ENCODE peak calls at places on chromosomes 2 and 18, in ten cellular contexts. O is transverse colon, N is HCT116, H is breast epithelium, F is Peyer's patch, I is A549, P is tibial nerve, X is suprapubic skin, L is HepG2, M is sigmoid colon. G is an unnamed sample.

GRCh38 chr2:235699576-235699975 is 205.7 kb downstream of the AGAP1 start:
- DNase-seq in H (no peak), N (no peak), I (no peak), M (peak; percentile 13), F (no peak), P (no peak), L (no peak), O (no peak), X (no peak), G (no peak)

GRCh38 chr2:110732422-110733413 is at the start of gene ACOXL:
- DNase-seq in I (no peak), M (no peak), X (no peak), P (no peak), L (no peak), O (peak; percentile 73), F (no peak), H (no peak), N (peak; percentile 40), G (peak; percentile 84)

GRCh38 chr2:171807831-171808393 is 86.1 kb downstream of the SLC25A12 start:
- DNase-seq in M (no peak), F (no peak), H (no peak), N (no peak), X (no peak), L (peak; percentile 91), I (no peak), O (no peak), P (peak; percentile 15), G (no peak)

GRCh38 chr2:60934153-60934722 is 52.9 kb downstream of the REL start:
- DNase-seq in P (peak; percentile 16), N (no peak), X (no peak), O (no peak), I (no peak), M (no peak), L (no peak), H (no peak), F (no peak), G (no peak)

GRCh38 chr2:200713704-200714064 is 98.0 kb upstream of the BZW1 start:
- DNase-seq in I (no peak), X (no peak), L (no peak), H (no peak), F (no peak), P (no peak), O (no peak), M (no peak), N (no peak), G (no peak)

GRCh38 chr2:1502891-1503304 is 89.6 kb downstream of the TPO start:
- DNase-seq in N (no peak), L (no peak), M (peak; percentile 50), P (no peak), H (no peak), X (peak; percentile 69), F (no peak), O (no peak), I (no peak), G (peak; percentile 67)

GRCh38 chr2:156327835-156328401 is 4.6 kb downstream of the NR4A2 start:
- DNase-seq in L (no peak), N (no peak), F (no peak), O (no peak), H (no peak), X (no peak), M (no peak), I (no peak), P (no peak), G (no peak)

GRCh38 chr18:22385718-22386117 is 32.0 kb downstream of the CTAGE1 start:
- DNase-seq in P (no peak), M (no peak), X (no peak), N (no peak), O (no peak), F (no peak), I (no peak), L (no peak), H (no peak), G (no peak)

GRCh38 chr2:136086253-136087016 is 31.5 kb downstream of the CXCR4 start:
- DNase-seq in H (no peak), M (no peak), I (no peak), P (no peak), O (no peak), F (no peak), L (no peak), N (no peak), X (no peak), G (no peak)

GRCh38 chr2:136081582-136082210 is 36.3 kb downstream of the CXCR4 start:
- DNase-seq in N (no peak), I (no peak), P (no peak), H (no peak), L (no peak), M (no peak), X (no peak), O (no peak), F (no peak), G (no peak)

GRCh38 chr2:136080114-136080513 is 37.8 kb downstream of the CXCR4 start:
- DNase-seq in H (no peak), P (no peak), M (no peak), I (no peak), N (no peak), F (no peak), X (no peak), L (no peak), O (no peak), G (no peak)

GRCh38 chr2:136085810-136086209 is 32.1 kb downstream of the CXCR4 start:
- DNase-seq in N (no peak), O (no peak), F (no peak), M (no peak), P (no peak), H (no peak), L (no peak), X (no peak), I (peak; percentile 6), G (no peak)
- TF ChIP-seq POLR2A in N (no peak), O (no peak), F (no peak), M (no peak), P (no peak), H (no peak), L (no peak), X (no peak), I (no peak), G (no peak)

DNA sequence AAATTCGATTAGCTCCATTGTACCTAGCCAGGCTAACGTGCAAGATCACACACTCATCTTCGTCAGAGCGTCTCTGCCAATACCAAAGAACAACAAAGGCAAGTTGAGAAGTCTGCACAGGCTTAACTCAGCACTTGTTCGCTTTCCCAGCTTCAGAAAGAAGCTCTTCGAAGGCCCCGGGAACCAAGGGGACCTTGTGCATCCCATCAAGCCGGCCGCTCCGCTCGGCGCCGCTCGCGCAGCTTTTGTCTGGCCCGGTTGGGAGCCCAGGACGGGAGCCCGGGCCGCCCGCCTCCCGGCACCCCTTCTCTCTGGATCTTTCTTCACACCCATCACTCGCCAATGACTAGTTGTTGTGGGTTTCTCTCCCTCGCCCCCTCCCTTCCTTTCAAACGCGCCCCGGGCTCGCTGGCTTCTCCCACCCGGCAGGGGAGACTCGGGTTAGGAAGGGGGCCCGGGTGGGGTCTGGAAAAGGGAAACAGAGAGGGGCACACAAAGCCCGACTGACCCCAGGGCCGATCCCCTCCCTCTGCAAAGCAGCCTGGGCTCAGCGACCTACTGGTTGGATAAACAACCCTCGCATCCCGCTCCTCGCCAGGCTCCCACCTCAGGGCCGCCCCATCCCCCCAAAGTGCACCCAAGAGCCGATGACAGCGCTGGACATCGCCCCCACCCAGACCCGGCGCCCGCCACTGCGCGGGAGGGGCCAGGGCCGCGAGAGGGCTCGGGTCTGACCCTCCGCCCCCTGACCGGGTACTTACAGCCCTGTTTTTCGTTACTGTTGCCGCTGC is 456 bp downstream of the CLASP1 start:
- DNase-seq in L (peak; percentile 42), P (peak; percentile 35), N (no peak), M (peak; percentile 84), F (peak; percentile 50), I (peak; percentile 40), O (peak; percentile 47), X (peak; percentile 86), H (peak; percentile 62), G (peak; percentile 94)
- TF ChIP-seq POLR2A in L (no peak), P (no peak), N (no peak), M (no peak), F (no peak), I (no peak), O (no peak), X (no peak), H (no peak), G (no peak)

GRCh38 chr2:139645617-139646016 is 865.4 kb upstream of the NXPH2 start:
- DNase-seq in L (no peak), P (no peak), I (no peak), M (no peak), O (no peak), F (no peak), N (no peak), X (no peak), H (no peak), G (no peak)
- TF ChIP-seq POLR2A in L (no peak), P (no peak), I (no peak), M (no peak), O (no peak), F (no peak), N (no peak), X (no peak), H (no peak), G (no peak)

GRCh38 chr2:64526034-64526433 is 1.9 kb downstream of the AFTPH start:
- DNase-seq in F (no peak), I (no peak), O (no peak), X (no peak), L (no peak), P (no peak), M (no peak), N (no peak), H (no peak), G (no peak)

GRCh38 chr2:64522843-64523428 is 1.2 kb upstream of the AFTPH start:
- DNase-seq in P (peak; percentile 91), N (peak; percentile 84), X (no peak), F (peak; percentile 81), I (peak; percentile 88), L (peak; percentile 83), O (peak; percentile 75), H (no peak), M (no peak), G (no peak)

GRCh38 chr2:64524604-64525322 is 635 bp downstream of the AFTPH start:
- DNase-seq in I (peak; percentile 28), M (peak; percentile 69), L (peak; percentile 30), O (peak; percentile 38), P (no peak), H (no peak), X (no peak), N (no peak), F (peak; percentile 45), G (no peak)

GRCh38 chr2:64525323-64525625 is 1.1 kb downstream of the AFTPH start:
- DNase-seq in O (peak; percentile 11), H (no peak), I (no peak), L (peak; percentile 28), F (peak; percentile 22), N (no peak), M (no peak), X (no peak), P (no peak), G (no peak)

DNA sequence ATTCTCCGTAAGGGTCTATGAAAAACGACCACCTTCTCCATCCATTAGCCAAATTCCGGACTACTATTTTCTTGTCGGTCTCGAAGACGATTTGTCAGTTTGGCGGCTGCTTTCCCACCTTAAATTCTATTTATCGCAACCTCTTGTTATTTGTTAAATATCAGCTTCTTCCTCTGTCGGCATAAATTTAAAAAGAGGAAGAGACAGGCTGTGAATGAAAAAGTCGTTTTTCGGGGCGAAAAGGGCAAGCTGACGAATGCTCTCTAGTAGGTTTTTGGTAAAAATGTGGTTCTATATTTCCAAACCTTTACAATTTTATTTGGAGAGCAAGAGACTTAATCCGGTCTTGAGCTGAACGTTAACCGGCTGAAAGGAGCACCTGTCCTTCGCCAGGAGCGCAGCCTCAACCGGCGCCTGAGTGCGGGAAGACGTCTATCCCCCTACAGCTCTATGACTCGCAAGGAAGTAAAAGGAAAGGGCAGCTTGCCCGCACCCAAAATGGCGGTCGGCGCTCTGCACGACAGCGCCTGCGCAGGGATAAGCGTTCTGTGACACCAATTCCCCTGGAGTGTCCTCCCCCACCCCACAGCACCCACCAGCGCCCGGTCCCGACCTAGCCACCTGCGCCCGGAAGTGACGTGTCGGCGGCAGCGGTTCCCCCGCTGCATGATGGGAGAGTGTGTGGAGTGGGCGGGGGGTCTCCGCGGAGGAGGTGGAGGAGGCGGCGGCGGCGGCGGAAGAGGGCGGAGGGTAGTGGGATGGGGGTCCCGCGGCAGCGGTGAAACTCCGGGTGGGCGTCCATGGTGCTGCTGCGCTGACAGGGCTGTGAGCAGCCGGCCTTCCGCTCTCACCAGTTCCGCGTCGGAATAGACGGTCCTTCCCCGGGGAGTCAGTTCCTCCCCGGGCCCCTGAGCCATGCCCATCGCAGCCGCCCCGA is at the start of gene AFTPH:
- DNase-seq in M (peak; percentile 100), P (peak; percentile 92), N (peak; percentile 96), F (peak; percentile 98), O (peak; percentile 99), I (peak; percentile 99), H (peak; percentile 99), X (peak; percentile 98), L (peak; percentile 99), G (peak; percentile 100)
- TF ChIP-seq POLR2A in M (peak; percentile 86), P (peak; percentile 64), N (peak; percentile 75), F (peak; percentile 75), O (peak; percentile 98), I (peak; percentile 61), H (peak; percentile 91), X (peak; percentile 56), L (peak; percentile 90), G (peak; percentile 87)